ENCODE peak calls at places on chromosomes 11 and 22, in nine cellular contexts. One of them, this sample, is unnamed.

GRCh38 chr11:111735262-111736116 is 30.7 kb downstream of the PPP2R1B start:
- DNase-seq in substantia nigra: peak
- DNase-seq in RWPE1: peak
- DNase-seq in stimulated activated CD4-positive, alpha-beta T cell treated with anti-CD3 and anti-CD28 coated beads, Interleukin-1b, Interleukin-23, amount 100 ng/mL, for 24 hours: no peak
- DNase-seq in sciatic nerve: peak
- DNase-seq in activated naive CD8-positive, alpha-beta T cell treated with anti-CD3 and anti-CD28 coated beads, Interleukin-2, amount 50 U/mL, for 24 hours: no peak
- DNase-seq in A549: peak
- DNase-seq in HTR-8/SVneo: peak
- DNase-seq in tibial nerve: peak
- DNase-seq in this sample: peak

GRCh38 chr11:13644997-13645667 is 23.3 kb upstream of the FAR1 start:
- DNase-seq in substantia nigra: no peak
- DNase-seq in RWPE1: peak
- DNase-seq in stimulated activated CD4-positive, alpha-beta T cell treated with anti-CD3 and anti-CD28 coated beads, Interleukin-1b, Interleukin-23, amount 100 ng/mL, for 24 hours: no peak
- DNase-seq in sciatic nerve: no peak
- DNase-seq in activated naive CD8-positive, alpha-beta T cell treated with anti-CD3 and anti-CD28 coated beads, Interleukin-2, amount 50 U/mL, for 24 hours: no peak
- DNase-seq in A549: no peak
- DNase-seq in HTR-8/SVneo: no peak
- DNase-seq in tibial nerve: no peak
- DNase-seq in this sample: no peak

GRCh38 chr11:48036466-48036865 is 56.1 kb downstream of the PTPRJ start:
- DNase-seq in substantia nigra: no peak
- DNase-seq in RWPE1: no peak
- DNase-seq in stimulated activated CD4-positive, alpha-beta T cell treated with anti-CD3 and anti-CD28 coated beads, Interleukin-1b, Interleukin-23, amount 100 ng/mL, for 24 hours: no peak
- DNase-seq in sciatic nerve: no peak
- DNase-seq in activated naive CD8-positive, alpha-beta T cell treated with anti-CD3 and anti-CD28 coated beads, Interleukin-2, amount 50 U/mL, for 24 hours: no peak
- DNase-seq in A549: no peak
- DNase-seq in HTR-8/SVneo: no peak
- DNase-seq in tibial nerve: no peak
- DNase-seq in this sample: no peak

GRCh38 chr11:117230981-117231636 is 764 bp downstream of the PCSK7 start:
- DNase-seq in substantia nigra: no peak
- DNase-seq in RWPE1: peak
- DNase-seq in stimulated activated CD4-positive, alpha-beta T cell treated with anti-CD3 and anti-CD28 coated beads, Interleukin-1b, Interleukin-23, amount 100 ng/mL, for 24 hours: no peak
- DNase-seq in sciatic nerve: no peak
- DNase-seq in activated naive CD8-positive, alpha-beta T cell treated with anti-CD3 and anti-CD28 coated beads, Interleukin-2, amount 50 U/mL, for 24 hours: no peak
- DNase-seq in A549: no peak
- DNase-seq in HTR-8/SVneo: no peak
- DNase-seq in tibial nerve: no peak
- DNase-seq in this sample: no peak

GRCh38 chr11:60937144-60937527 is 12.9 kb downstream of the TMEM132A start:
- DNase-seq in substantia nigra: no peak
- DNase-seq in RWPE1: no peak
- DNase-seq in stimulated activated CD4-positive, alpha-beta T cell treated with anti-CD3 and anti-CD28 coated beads, Interleukin-1b, Interleukin-23, amount 100 ng/mL, for 24 hours: no peak
- DNase-seq in sciatic nerve: no peak
- DNase-seq in activated naive CD8-positive, alpha-beta T cell treated with anti-CD3 and anti-CD28 coated beads, Interleukin-2, amount 50 U/mL, for 24 hours: no peak
- DNase-seq in A549: no peak
- DNase-seq in HTR-8/SVneo: no peak
- DNase-seq in tibial nerve: no peak
- DNase-seq in this sample: no peak

GRCh38 chr11:17026487-17027082 is 12.4 kb upstream of the PLEKHA7 start:
- DNase-seq in substantia nigra: no peak
- DNase-seq in RWPE1: no peak
- DNase-seq in stimulated activated CD4-positive, alpha-beta T cell treated with anti-CD3 and anti-CD28 coated beads, Interleukin-1b, Interleukin-23, amount 100 ng/mL, for 24 hours: no peak
- DNase-seq in sciatic nerve: no peak
- DNase-seq in activated naive CD8-positive, alpha-beta T cell treated with anti-CD3 and anti-CD28 coated beads, Interleukin-2, amount 50 U/mL, for 24 hours: no peak
- DNase-seq in A549: no peak
- DNase-seq in HTR-8/SVneo: no peak
- DNase-seq in tibial nerve: no peak
- DNase-seq in this sample: no peak

GRCh38 chr11:12246169-12246568 is 131.2 kb upstream of the PARVA start:
- DNase-seq in substantia nigra: no peak
- DNase-seq in RWPE1: no peak
- DNase-seq in stimulated activated CD4-positive, alpha-beta T cell treated with anti-CD3 and anti-CD28 coated beads, Interleukin-1b, Interleukin-23, amount 100 ng/mL, for 24 hours: no peak
- DNase-seq in sciatic nerve: no peak
- DNase-seq in activated naive CD8-positive, alpha-beta T cell treated with anti-CD3 and anti-CD28 coated beads, Interleukin-2, amount 50 U/mL, for 24 hours: no peak
- DNase-seq in A549: no peak
- DNase-seq in HTR-8/SVneo: no peak
- DNase-seq in tibial nerve: no peak
- DNase-seq in this sample: no peak

GRCh38 chr11:34245043-34245442 is 112.8 kb downstream of the ABTB2 start:
- DNase-seq in substantia nigra: no peak
- DNase-seq in RWPE1: no peak
- DNase-seq in stimulated activated CD4-positive, alpha-beta T cell treated with anti-CD3 and anti-CD28 coated beads, Interleukin-1b, Interleukin-23, amount 100 ng/mL, for 24 hours: no peak
- DNase-seq in sciatic nerve: no peak
- DNase-seq in activated naive CD8-positive, alpha-beta T cell treated with anti-CD3 and anti-CD28 coated beads, Interleukin-2, amount 50 U/mL, for 24 hours: no peak
- DNase-seq in A549: no peak
- DNase-seq in HTR-8/SVneo: no peak
- DNase-seq in tibial nerve: no peak
- DNase-seq in this sample: no peak

GRCh38 chr11:83241291-83241946 is 44.7 kb downstream of the CCDC90B start:
- DNase-seq in substantia nigra: peak
- DNase-seq in RWPE1: peak
- DNase-seq in stimulated activated CD4-positive, alpha-beta T cell treated with anti-CD3 and anti-CD28 coated beads, Interleukin-1b, Interleukin-23, amount 100 ng/mL, for 24 hours: no peak
- DNase-seq in sciatic nerve: no peak
- DNase-seq in activated naive CD8-positive, alpha-beta T cell treated with anti-CD3 and anti-CD28 coated beads, Interleukin-2, amount 50 U/mL, for 24 hours: peak
- DNase-seq in A549: peak
- DNase-seq in HTR-8/SVneo: peak
- DNase-seq in tibial nerve: peak
- DNase-seq in this sample: no peak

GRCh38 chr11:86807356-86807755 is 7.0 kb downstream of the PRSS23 start:
- DNase-seq in substantia nigra: no peak
- DNase-seq in RWPE1: no peak
- DNase-seq in stimulated activated CD4-positive, alpha-beta T cell treated with anti-CD3 and anti-CD28 coated beads, Interleukin-1b, Interleukin-23, amount 100 ng/mL, for 24 hours: no peak
- DNase-seq in sciatic nerve: no peak
- DNase-seq in activated naive CD8-positive, alpha-beta T cell treated with anti-CD3 and anti-CD28 coated beads, Interleukin-2, amount 50 U/mL, for 24 hours: no peak
- DNase-seq in A549: no peak
- DNase-seq in HTR-8/SVneo: no peak
- DNase-seq in tibial nerve: no peak
- DNase-seq in this sample: no peak

GRCh38 chr11:130915556-130916237 is 582 bp downstream of the SNX19 start:
- DNase-seq in substantia nigra: no peak
- DNase-seq in RWPE1: no peak
- DNase-seq in stimulated activated CD4-positive, alpha-beta T cell treated with anti-CD3 and anti-CD28 coated beads, Interleukin-1b, Interleukin-23, amount 100 ng/mL, for 24 hours: no peak
- DNase-seq in sciatic nerve: no peak
- DNase-seq in activated naive CD8-positive, alpha-beta T cell treated with anti-CD3 and anti-CD28 coated beads, Interleukin-2, amount 50 U/mL, for 24 hours: no peak
- DNase-seq in A549: no peak
- DNase-seq in HTR-8/SVneo: no peak
- DNase-seq in tibial nerve: no peak
- DNase-seq in this sample: no peak

GRCh38 chr11:1375161-1375954 is 14.4 kb upstream of the BRSK2 start:
- DNase-seq in substantia nigra: no peak
- DNase-seq in RWPE1: no peak
- DNase-seq in stimulated activated CD4-positive, alpha-beta T cell treated with anti-CD3 and anti-CD28 coated beads, Interleukin-1b, Interleukin-23, amount 100 ng/mL, for 24 hours: no peak
- DNase-seq in sciatic nerve: no peak
- DNase-seq in activated naive CD8-positive, alpha-beta T cell treated with anti-CD3 and anti-CD28 coated beads, Interleukin-2, amount 50 U/mL, for 24 hours: no peak
- DNase-seq in A549: no peak
- DNase-seq in HTR-8/SVneo: no peak
- DNase-seq in tibial nerve: no peak
- DNase-seq in this sample: no peak

GRCh38 chr11:116986521-116987105 is 111.6 kb downstream of the SIK3 start:
- DNase-seq in substantia nigra: no peak
- DNase-seq in RWPE1: peak
- DNase-seq in stimulated activated CD4-positive, alpha-beta T cell treated with anti-CD3 and anti-CD28 coated beads, Interleukin-1b, Interleukin-23, amount 100 ng/mL, for 24 hours: no peak
- DNase-seq in sciatic nerve: no peak
- DNase-seq in activated naive CD8-positive, alpha-beta T cell treated with anti-CD3 and anti-CD28 coated beads, Interleukin-2, amount 50 U/mL, for 24 hours: no peak
- DNase-seq in A549: no peak
- DNase-seq in HTR-8/SVneo: peak
- DNase-seq in tibial nerve: no peak
- DNase-seq in this sample: no peak

GRCh38 chr11:34609850-34610249 is 11.0 kb upstream of the EHF start:
- DNase-seq in substantia nigra: no peak
- DNase-seq in RWPE1: no peak
- DNase-seq in stimulated activated CD4-positive, alpha-beta T cell treated with anti-CD3 and anti-CD28 coated beads, Interleukin-1b, Interleukin-23, amount 100 ng/mL, for 24 hours: no peak
- DNase-seq in sciatic nerve: no peak
- DNase-seq in activated naive CD8-positive, alpha-beta T cell treated with anti-CD3 and anti-CD28 coated beads, Interleukin-2, amount 50 U/mL, for 24 hours: no peak
- DNase-seq in A549: peak
- DNase-seq in HTR-8/SVneo: no peak
- DNase-seq in tibial nerve: no peak
- DNase-seq in this sample: no peak

GRCh38 chr22:46358766-46359165 is 23.3 kb downstream of the TRMU start:
- DNase-seq in substantia nigra: no peak
- DNase-seq in RWPE1: no peak
- DNase-seq in stimulated activated CD4-positive, alpha-beta T cell treated with anti-CD3 and anti-CD28 coated beads, Interleukin-1b, Interleukin-23, amount 100 ng/mL, for 24 hours: no peak
- DNase-seq in sciatic nerve: no peak
- DNase-seq in activated naive CD8-positive, alpha-beta T cell treated with anti-CD3 and anti-CD28 coated beads, Interleukin-2, amount 50 U/mL, for 24 hours: no peak
- DNase-seq in A549: no peak
- DNase-seq in HTR-8/SVneo: no peak
- DNase-seq in tibial nerve: no peak
- DNase-seq in this sample: no peak

GRCh38 chr11:911031-911889 is 650 bp upstream of the CHID1 start:
- DNase-seq in substantia nigra: no peak
- DNase-seq in RWPE1: peak
- DNase-seq in stimulated activated CD4-positive, alpha-beta T cell treated with anti-CD3 and anti-CD28 coated beads, Interleukin-1b, Interleukin-23, amount 100 ng/mL, for 24 hours: peak
- DNase-seq in sciatic nerve: peak
- DNase-seq in activated naive CD8-positive, alpha-beta T cell treated with anti-CD3 and anti-CD28 coated beads, Interleukin-2, amount 50 U/mL, for 24 hours: peak
- DNase-seq in A549: peak
- DNase-seq in HTR-8/SVneo: peak
- DNase-seq in tibial nerve: no peak
- DNase-seq in this sample: peak

GRCh38 chr11:76658231-76658630 is 12.3 kb downstream of the LRRC32 start:
- DNase-seq in substantia nigra: no peak
- DNase-seq in RWPE1: no peak
- DNase-seq in stimulated activated CD4-positive, alpha-beta T cell treated with anti-CD3 and anti-CD28 coated beads, Interleukin-1b, Interleukin-23, amount 100 ng/mL, for 24 hours: no peak
- DNase-seq in sciatic nerve: peak
- DNase-seq in activated naive CD8-positive, alpha-beta T cell treated with anti-CD3 and anti-CD28 coated beads, Interleukin-2, amount 50 U/mL, for 24 hours: no peak
- DNase-seq in A549: no peak
- DNase-seq in HTR-8/SVneo: no peak
- DNase-seq in tibial nerve: no peak
- DNase-seq in this sample: no peak

GRCh38 chr22:20090730-20091240 is 10.7 kb downstream of the DGCR8 start:
- DNase-seq in substantia nigra: no peak
- DNase-seq in RWPE1: no peak
- DNase-seq in stimulated activated CD4-positive, alpha-beta T cell treated with anti-CD3 and anti-CD28 coated beads, Interleukin-1b, Interleukin-23, amount 100 ng/mL, for 24 hours: no peak
- DNase-seq in sciatic nerve: no peak
- DNase-seq in activated naive CD8-positive, alpha-beta T cell treated with anti-CD3 and anti-CD28 coated beads, Interleukin-2, amount 50 U/mL, for 24 hours: no peak
- DNase-seq in A549: no peak
- DNase-seq in HTR-8/SVneo: no peak
- DNase-seq in tibial nerve: no peak
- DNase-seq in this sample: no peak

GRCh38 chr22:30882181-30882771 is 86.3 kb downstream of the MORC2 start:
- DNase-seq in substantia nigra: no peak
- DNase-seq in RWPE1: no peak
- DNase-seq in stimulated activated CD4-positive, alpha-beta T cell treated with anti-CD3 and anti-CD28 coated beads, Interleukin-1b, Interleukin-23, amount 100 ng/mL, for 24 hours: no peak
- DNase-seq in sciatic nerve: no peak
- DNase-seq in activated naive CD8-positive, alpha-beta T cell treated with anti-CD3 and anti-CD28 coated beads, Interleukin-2, amount 50 U/mL, for 24 hours: no peak
- DNase-seq in A549: no peak
- DNase-seq in HTR-8/SVneo: no peak
- DNase-seq in tibial nerve: no peak
- DNase-seq in this sample: no peak

GRCh38 chr22:49242480-49242879 is 585.2 kb downstream of the BRD1 start:
- DNase-seq in substantia nigra: no peak
- DNase-seq in RWPE1: no peak
- DNase-seq in stimulated activated CD4-positive, alpha-beta T cell treated with anti-CD3 and anti-CD28 coated beads, Interleukin-1b, Interleukin-23, amount 100 ng/mL, for 24 hours: no peak
- DNase-seq in sciatic nerve: no peak
- DNase-seq in activated naive CD8-positive, alpha-beta T cell treated with anti-CD3 and anti-CD28 coated beads, Interleukin-2, amount 50 U/mL, for 24 hours: no peak
- DNase-seq in A549: no peak
- DNase-seq in HTR-8/SVneo: no peak
- DNase-seq in tibial nerve: no peak
- DNase-seq in this sample: no peak